ENCODE peak calls at places on chromosomes 4 and X, in six cellular contexts. G is right lobe of liver, E is heart right ventricle, L is HCT116, T is aorta, Q is mucosa of descending colon. H is an unnamed sample.

GRCh38 chr4:137576437-137576836 is 44.1 kb upstream of the PCDH18 start:
- ATAC-seq in G (no peak), E (no peak), L (no peak), T (no peak), Q (no peak), H (no peak)

GRCh38 chr4:183430317-183430986 is 14.0 kb upstream of the CDKN2AIP start:
- ATAC-seq in G (peak; percentile 32), E (peak; percentile 75), L (no peak), T (no peak), Q (peak; percentile 77), H (no peak)

GRCh38 chr4:82776925-82777542 is 21.6 kb downstream of the SCD5 start:
- ATAC-seq in G (no peak), E (no peak), L (no peak), T (no peak), Q (no peak), H (no peak)

GRCh38 chr4:68124262-68124661 is 5.4 kb downstream of the TMPRSS11F start:
- ATAC-seq in G (no peak), E (no peak), L (no peak), T (no peak), Q (no peak), H (no peak)

GRCh38 chr4:136036744-136037143 is 1495.5 kb downstream of the PCDH18 start:
- ATAC-seq in G (no peak), E (no peak), L (no peak), T (no peak), Q (no peak), H (no peak)

GRCh38 chr4:121156822-121157769 is 7.0 kb downstream of the TNIP3 start:
- ATAC-seq in G (peak; percentile 70), E (peak; percentile 67), L (no peak), T (peak; percentile 72), Q (peak; percentile 93), H (peak; percentile 20)

GRCh38 chr4:151031831-151032605 is 16.9 kb upstream of the LRBA start:
- ATAC-seq in G (no peak), E (no peak), L (no peak), T (no peak), Q (no peak), H (peak; percentile 70)

GRCh38 chr4:85925071-85925470 is 434.8 kb downstream of the MAPK10 start:
- ATAC-seq in G (no peak), E (no peak), L (no peak), T (no peak), Q (no peak), H (no peak)

GRCh38 chrX:28552322-28552721 is 34.9 kb upstream of the IL1RAPL1 start:
- ATAC-seq in G (no peak), E (no peak), L (no peak), T (no peak), Q (no peak), H (no peak)

GRCh38 chr4:140884431-140885058 is 128.4 kb upstream of the TBC1D9 start:
- ATAC-seq in G (peak; percentile 87), E (peak; percentile 68), L (peak; percentile 96), T (peak; percentile 65), Q (peak; percentile 59), H (peak; percentile 78)

GRCh38 chr4:123783936-123784335 is 387.3 kb downstream of the SPRY1 start:
- ATAC-seq in G (no peak), E (no peak), L (no peak), T (no peak), Q (no peak), H (no peak)

GRCh38 chr4:36189511-36190226 is 54.6 kb downstream of the ARAP2 start:
- ATAC-seq in G (peak; percentile 27), E (no peak), L (no peak), T (no peak), Q (peak; percentile 67), H (peak; percentile 83)

GRCh38 chr4:81429031-81429430 is 42.7 kb downstream of the RASGEF1B start:
- ATAC-seq in G (no peak), E (no peak), L (no peak), T (no peak), Q (no peak), H (no peak)

GRCh38 chrX:115584715-115585114 is 23.7 kb downstream of the PLS3 start:
- ATAC-seq in G (no peak), E (no peak), L (no peak), T (no peak), Q (no peak), H (no peak)

GRCh38 chr4:105122334-105122733 is 24.3 kb upstream of the TET2 start:
- ATAC-seq in G (no peak), E (no peak), L (peak; percentile 52), T (no peak), Q (no peak), H (no peak)

GRCh38 chr4:77820836-77821561 is 1.8 kb upstream of the CNOT6L start:
- ATAC-seq in G (no peak), E (no peak), L (no peak), T (no peak), Q (no peak), H (no peak)

GRCh38 chr4:77952399-77952974 is 89.9 kb downstream of the MRPL1 start:
- ATAC-seq in G (no peak), E (no peak), L (no peak), T (no peak), Q (no peak), H (no peak)

GRCh38 chr4:38320349-38320707 is 343.7 kb upstream of the KLF3 start:
- ATAC-seq in G (no peak), E (no peak), L (no peak), T (no peak), Q (no peak), H (no peak)

H was measured in stimulated activated memory B cell treated with anti-CD40 and anti-IgM and Interleukin-4, amounts not matched to agents 10 μg/mL and 1 μg/mL and 100 μg/mL, for 72 hours.